ENCODE peak calls at places on chromosomes 5 and 9, in nine cellular contexts. F is tibial nerve; Q is activated T-helper 1 cell treated with Interleukin-2 at 50 U/mL for 16 hours; W is stimulated activated CD4-positive, alpha-beta T cell treated with anti-CD3 and anti-CD28 coated beads, TNF-alpha, amount 100 ng/mL, for 24 hours; P is activated CD8-positive, alpha-beta T cell treated with anti-CD3 and anti-CD28 coated beads for 36 hours; G is EL; V is fibroblast of pulmonary artery; Y is C1 segment of cervical spinal cord; E is kidney glomerular epithelial cell. S is an unnamed sample.

GRCh38 chr9:13032585-13032984 is 246.9 kb downstream of the MPDZ start:
- DNase-seq in P (no peak), Y (no peak), G (no peak), Q (no peak), W (no peak), F (no peak), E (no peak), V (no peak), S (no peak)

GRCh38 chr5:14173419-14174234 is 30.5 kb downstream of the TRIO start:
- DNase-seq in P (no peak), W (no peak), F (no peak), V (no peak), Q (no peak), E (no peak), G (no peak), Y (no peak), S (no peak)

GRCh38 chr9:36991516-36992134 is 42.4 kb downstream of the PAX5 start:
- DNase-seq in Q (no peak), F (no peak), Y (no peak), E (no peak), P (peak), W (no peak), V (peak), G (peak), S (peak)

GRCh38 chr9:86126998-86127972 is 27.9 kb upstream of the GOLM1 start:
- DNase-seq in F (peak), E (peak), P (peak), Q (no peak), Y (peak), V (peak), W (no peak), G (peak), S (no peak)

GRCh38 chr9:133063159-133063499 is 1.3 kb downstream of the CEL start:
- DNase-seq in W (no peak), F (no peak), E (no peak), V (no peak), P (no peak), Q (no peak), Y (no peak), G (no peak), S (no peak)

GRCh38 chr9:21316860-21317259 is 11.7 kb upstream of the IFNA5 start:
- DNase-seq in Q (no peak), W (no peak), Y (no peak), F (no peak), G (no peak), V (no peak), P (no peak), E (no peak), S (no peak)

GRCh38 chr5:23024470-23024869 is 171.3 kb upstream of the CDH12 start:
- DNase-seq in V (no peak), F (no peak), G (no peak), Y (no peak), W (no peak), E (no peak), P (no peak), Q (no peak), S (no peak)

GRCh38 chr9:136438909-136439549 is 616 bp downstream of the INPP5E start:
- DNase-seq in Q (peak), G (peak), F (no peak), P (peak), V (peak), W (peak), Y (no peak), E (no peak), S (peak)

GRCh38 chr5:59813761-59814562 is 79.6 kb downstream of the PDE4D start:
- DNase-seq in Y (no peak), G (peak), P (peak), Q (no peak), W (no peak), V (peak), E (peak), F (no peak), S (no peak)

GRCh38 chr9:1881708-1882351 is 133.3 kb upstream of the SMARCA2 start:
- DNase-seq in W (no peak), P (no peak), E (no peak), V (no peak), G (no peak), F (no peak), Q (no peak), Y (no peak), S (no peak)

GRCh38 chr5:98807806-98808205 is 34.3 kb downstream of the RGMB start:
- DNase-seq in E (no peak), F (no peak), Q (no peak), P (no peak), G (no peak), Y (no peak), W (no peak), V (no peak), S (no peak)

GRCh38 chr9:37163299-37163698 is 42.9 kb downstream of the ZCCHC7 start:
- DNase-seq in P (no peak), G (no peak), Y (no peak), E (no peak), Q (no peak), F (no peak), W (no peak), V (no peak), S (no peak)

GRCh38 chr9:2560175-2560574 is 61.4 kb upstream of the VLDLR start:
- DNase-seq in W (no peak), F (no peak), V (no peak), Q (no peak), P (no peak), G (no peak), Y (no peak), E (no peak), S (no peak)

GRCh38 chr9:123925820-123926219 is 4.1 kb downstream of the DENND1A start:
- DNase-seq in P (no peak), E (no peak), Y (no peak), G (peak), F (no peak), Q (no peak), V (no peak), W (no peak), S (no peak)

GRCh38 chr9:78685471-78685870 is 388.5 kb downstream of the PSAT1 start:
- DNase-seq in W (no peak), E (no peak), G (no peak), F (no peak), Q (no peak), P (no peak), Y (no peak), V (no peak), S (no peak)

GRCh38 chr9:38443597-38443996 is 19.3 kb upstream of the IGFBPL1 start:
- DNase-seq in G (peak), V (no peak), F (no peak), P (no peak), Y (no peak), Q (no peak), W (no peak), E (no peak), S (no peak)

GRCh38 chr5:169696621-169697517 is 59.8 kb downstream of the DOCK2 start:
- DNase-seq in E (peak), F (no peak), G (peak), W (no peak), Q (no peak), P (no peak), Y (no peak), V (peak), S (no peak)

GRCh38 chr9:70883056-70883455 is 238.4 kb downstream of the TRPM3 start:
- DNase-seq in P (no peak), V (peak), G (peak), F (no peak), Y (no peak), Q (no peak), W (no peak), E (peak), S (no peak)

GRCh38 chr9:113705938-113706519 is 170.1 kb upstream of the ZNF618 start:
- DNase-seq in Q (no peak), E (peak), P (no peak), V (no peak), W (no peak), F (no peak), G (no peak), Y (no peak), S (no peak)

GRCh38 chr9:20511680-20512079 is 110.6 kb downstream of the MLLT3 start:
- DNase-seq in F (no peak), E (no peak), W (no peak), Q (no peak), P (no peak), Y (no peak), V (peak), G (no peak), S (no peak)

GRCh38 chr9:97397220-97397619 is 14.7 kb upstream of the TDRD7 start:
- DNase-seq in G (no peak), Q (no peak), E (no peak), F (no peak), Y (no peak), P (peak), W (no peak), V (no peak), S (no peak)